ENCODE peak calls at places on chromosomes 3 and 15, in five cellular contexts. H is HFF-Myc, T is kidney, C is bronchial epithelial cell, I is NB4. X is an unnamed sample.

GRCh38 chr3:4351164-4351855 is 48.1 kb downstream of the SETMAR start:
- DNase-seq in I (no peak), H (no peak), C (peak), T (no peak), X (no peak)

GRCh38 chr3:138365253-138365555 is 16.8 kb downstream of the MRAS start:
- DNase-seq in C (no peak), T (no peak), H (no peak), I (no peak), X (no peak)

GRCh38 chr15:29278436-29279099 is 8.9 kb upstream of the NSMCE3 start:
- DNase-seq in H (peak), I (no peak), C (peak), T (no peak), X (no peak)

GRCh38 chr15:49530106-49530505 is 90.5 kb downstream of the FAM227B start:
- DNase-seq in I (peak), H (no peak), C (peak), T (no peak), X (no peak)

GRCh38 chr3:127275287-127275781 is 12.5 kb downstream of the PRR20G start:
- DNase-seq in C (peak), T (no peak), I (no peak), H (peak), X (no peak)

GRCh38 chr15:25738171-25738792 is 124.8 kb downstream of the ATP10A start:
- DNase-seq in T (no peak), C (peak), H (no peak), I (peak), X (no peak)

GRCh38 chr15:98154863-98155262 is 194.4 kb downstream of the ARRDC4 start:
- DNase-seq in H (peak), C (peak), I (no peak), T (no peak), X (no peak)

GRCh38 chr15:44882499-44882968 is 74.0 kb upstream of the TERB2 start:
- DNase-seq in H (no peak), T (no peak), C (peak), I (no peak), X (no peak)

GRCh38 chr3:50242778-50243551 is 7.0 kb downstream of the GNAI2 start:
- DNase-seq in C (no peak), I (peak), H (no peak), T (peak), X (no peak)

GRCh38 chr15:66101715-66102395 is 151.7 kb downstream of the MEGF11 start:
- DNase-seq in T (no peak), H (no peak), I (no peak), C (no peak), X (no peak)

GRCh38 chr3:17140670-17141505 is 256.1 kb downstream of the PLCL2 start:
- DNase-seq in C (no peak), H (no peak), I (no peak), T (no peak), X (no peak)

GRCh38 chr3:17141699-17142098 is 256.9 kb downstream of the PLCL2 start:
- DNase-seq in H (no peak), T (no peak), C (no peak), I (no peak), X (no peak)

GRCh38 chr3:17142516-17142915 is 257.8 kb downstream of the PLCL2 start:
- DNase-seq in T (no peak), H (no peak), C (no peak), I (no peak), X (no peak)

GRCh38 chr3:17143893-17144664 is 259.3 kb downstream of the PLCL2 start:
- DNase-seq in I (no peak), H (no peak), T (no peak), C (no peak), X (no peak)

GRCh38 chr3:17144665-17144993 is 259.9 kb downstream of the PLCL2 start:
- DNase-seq in H (no peak), T (no peak), C (no peak), I (no peak), X (no peak)
- TF ChIP-seq CTCF in H (no peak), T (no peak), C (no peak), I (no peak), X (no peak)

DNA sequence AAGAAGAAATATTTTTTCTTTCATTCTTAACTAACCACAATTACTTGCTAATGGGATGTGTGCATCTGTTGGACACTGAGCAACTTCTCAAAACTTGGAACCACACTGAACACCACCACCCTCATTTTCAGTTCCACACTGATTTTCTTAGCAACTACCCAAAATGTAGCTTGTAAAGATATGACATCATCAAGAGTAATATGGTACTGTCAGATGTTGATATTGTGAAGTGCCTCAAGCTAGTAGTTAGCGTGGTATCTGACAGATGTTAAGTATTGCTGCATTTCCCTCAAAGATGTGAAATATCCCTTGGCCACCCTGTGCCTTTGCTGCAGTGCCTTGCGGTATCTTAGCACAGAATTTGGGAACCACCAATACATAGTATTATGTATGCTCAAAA is 9.3 kb downstream of the RFTN1 start:
- DNase-seq in C (no peak), H (no peak), I (peak), T (no peak), X (no peak)
- TF ChIP-seq CTCF in C (no peak), H (no peak), I (no peak), T (no peak), X (no peak)

GRCh38 chr3:31721709-31722108 is 189.0 kb downstream of the STT3B start:
- DNase-seq in C (peak), T (no peak), I (no peak), H (no peak), X (no peak)

GRCh38 chr3:31725976-31726375 is 193.3 kb downstream of the STT3B start:
- DNase-seq in T (no peak), C (no peak), H (no peak), I (no peak), X (no peak)

GRCh38 chr3:31725568-31725967 is 192.8 kb downstream of the STT3B start:
- DNase-seq in T (no peak), H (no peak), I (no peak), C (no peak), X (no peak)

GRCh38 chr3:31724144-31724543 is 191.4 kb downstream of the STT3B start:
- DNase-seq in T (no peak), H (no peak), I (no peak), C (no peak), X (no peak)

DNA sequence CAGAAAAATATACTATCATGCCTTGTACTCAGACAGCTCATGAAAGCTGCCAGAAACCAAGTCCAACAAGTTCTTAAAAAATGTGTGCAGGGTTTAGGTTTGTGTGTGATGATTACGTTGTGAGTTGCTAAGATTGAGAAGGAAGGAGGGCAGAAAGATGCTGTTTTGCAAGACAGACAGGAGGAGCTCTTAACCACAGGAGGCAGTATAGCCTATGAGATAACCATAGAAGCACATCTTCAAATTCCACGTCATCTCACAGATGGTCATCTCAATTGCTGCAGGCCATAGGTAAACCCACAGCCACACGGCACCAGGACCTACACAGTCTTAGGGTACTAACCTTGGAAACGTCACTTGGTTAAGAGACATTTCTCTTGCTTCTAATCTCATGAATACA is 192.0 kb downstream of the STT3B start:
- DNase-seq in T (no peak), I (peak), H (no peak), C (peak), X (no peak)
- TF ChIP-seq CTCF in T (peak), I (peak), H (peak), C (peak), X (peak)

GRCh38 chr3:197899833-197900478 is 50.0 kb upstream of the RPL35A start:
- DNase-seq in H (no peak), I (no peak), C (no peak), T (no peak), X (no peak)
- TF ChIP-seq CTCF in H (no peak), I (no peak), C (no peak), T (no peak), X (no peak)

GRCh38 chr3:130480736-130481135 is 36.2 kb upstream of the COL6A6 start:
- DNase-seq in T (no peak), H (peak), I (peak), C (peak), X (peak)
- TF ChIP-seq CTCF in T (peak), H (peak), I (peak), C (peak), X (peak)

DNA sequence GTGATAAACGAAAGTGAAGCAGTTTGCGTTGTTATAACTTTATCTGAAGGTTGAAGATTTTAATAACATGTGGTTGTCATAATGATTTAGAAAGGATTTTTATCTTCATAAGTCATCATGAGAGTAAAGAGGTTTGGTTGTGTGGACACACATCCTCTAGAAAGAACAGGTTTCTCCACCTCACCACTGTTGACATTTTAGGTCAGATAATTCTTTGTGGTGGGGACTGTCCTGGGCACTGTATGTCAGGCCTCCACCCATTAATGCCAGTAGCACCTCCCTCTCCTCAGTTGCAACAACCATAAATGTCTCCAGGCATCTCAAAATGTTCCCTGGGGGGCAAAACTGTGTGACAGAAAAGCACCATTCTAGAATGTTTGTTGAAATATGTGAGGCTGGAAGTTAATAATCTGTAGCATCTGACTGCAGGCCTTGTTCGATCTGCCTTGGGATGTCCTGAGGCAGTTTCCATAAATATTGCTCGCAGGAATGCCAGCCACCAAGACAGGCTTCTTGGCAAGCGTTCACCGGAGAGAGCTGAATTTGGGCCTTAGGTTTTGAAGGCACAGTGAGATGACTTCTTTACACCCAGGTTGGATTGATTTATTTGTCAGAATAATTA is 100.1 kb downstream of the ADAMTSL3 start:
- DNase-seq in C (no peak), T (no peak), H (no peak), I (no peak), X (no peak)
- TF ChIP-seq CTCF in C (no peak), T (no peak), H (no peak), I (no peak), X (no peak)

GRCh38 chr3:47016086-47016933 is 36.8 kb downstream of the NBEAL2 start:
- DNase-seq in H (no peak), T (peak), C (no peak), I (no peak), X (no peak)

GRCh38 chr3:47018269-47018611 is 38.8 kb downstream of the NBEAL2 start:
- DNase-seq in H (no peak), T (no peak), I (no peak), C (no peak), X (no peak)

GRCh38 chr3:47019201-47019600 is 39.7 kb downstream of the NBEAL2 start:
- DNase-seq in T (no peak), I (no peak), C (peak), H (no peak), X (no peak)

GRCh38 chr3:47016934-47017435 is 37.5 kb downstream of the NBEAL2 start:
- DNase-seq in I (peak), H (no peak), T (no peak), C (peak), X (no peak)

DNA sequence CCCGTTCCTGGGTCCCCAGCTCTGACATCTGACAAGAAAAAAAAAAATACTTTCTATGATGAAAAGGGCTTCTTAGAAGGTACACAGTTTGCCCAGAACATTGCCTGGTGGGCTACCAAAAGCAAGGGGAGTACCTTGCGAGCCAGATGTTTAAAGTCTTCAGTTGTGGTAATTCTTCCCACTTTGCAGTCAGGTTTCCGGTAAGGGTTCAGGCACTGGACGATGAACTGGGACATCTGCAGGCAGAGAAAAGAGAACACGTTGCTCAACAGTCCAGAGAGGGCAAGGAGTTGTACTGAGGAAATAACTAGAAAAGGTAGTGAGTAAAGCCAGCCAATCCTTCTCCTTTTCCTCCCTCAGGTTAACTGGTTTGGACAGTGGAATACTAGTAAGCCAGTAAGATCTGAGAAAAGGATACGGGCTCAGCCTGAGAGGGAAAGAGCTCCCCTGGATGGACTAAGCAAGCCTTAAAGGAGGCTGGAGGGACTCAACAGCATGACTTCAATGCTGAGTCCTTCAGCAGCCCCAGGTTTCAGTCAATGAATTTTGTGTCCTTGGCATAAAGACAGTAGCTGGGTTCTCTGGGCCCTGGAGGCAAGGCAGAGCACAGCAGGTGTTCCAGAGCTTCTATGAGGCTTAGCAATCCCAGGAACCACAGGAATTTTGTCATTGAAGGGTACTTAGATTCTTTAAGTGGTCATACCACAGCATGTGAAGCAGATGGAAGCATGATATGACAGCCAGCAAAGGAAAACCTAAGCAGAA is 38.2 kb downstream of the NBEAL2 start:
- DNase-seq in T (peak), I (peak), H (no peak), C (no peak), X (no peak)
- TF ChIP-seq CTCF in T (no peak), I (no peak), H (no peak), C (no peak), X (no peak)